ENCODE peak calls at places on chromosomes 16 and 17, in five cellular contexts. H is NCI-H2081; Z is stimulated activated CD8-positive, alpha-beta memory T cell treated with anti-CD3 and anti-CD28 coated beads, Interleukin-4, amount 100 ng/mL, for 24 hours; R is caudate nucleus; L is endodermal cell. M is an unnamed sample.

GRCh38 chr16:46711106-46711769 is 21.8 kb downstream of the ORC6 start:
- DNase-seq in H (no peak), Z (no peak), R (no peak), L (no peak), M (peak)

GRCh38 chr17:69560987-69561441 is 146.5 kb downstream of the MAP2K6 start:
- DNase-seq in H (no peak), Z (no peak), R (no peak), L (no peak), M (no peak)

GRCh38 chr16:27924411-27925118 is 138.9 kb downstream of the GSG1L start:
- DNase-seq in H (no peak), Z (no peak), R (no peak), L (peak), M (no peak)

GRCh38 chr17:29572691-29573557 is 4.4 kb downstream of the TP53I13 start:
- DNase-seq in H (no peak), Z (no peak), R (peak), L (peak), M (peak)

GRCh38 chr16:85213926-85214294 is 101.6 kb upstream of the CIBAR2 start:
- DNase-seq in H (no peak), Z (no peak), R (no peak), L (no peak), M (peak)

GRCh38 chr16:67537270-67537635 is 8.6 kb downstream of the RIPOR1 start:
- DNase-seq in H (no peak), Z (peak), R (no peak), L (peak), M (no peak)

GRCh38 chr17:50363217-50364060 is 9.5 kb downstream of the MRPL27 start:
- DNase-seq in H (peak), Z (no peak), R (peak), L (peak), M (peak)

GRCh38 chr16:23434380-23434779 is 18.6 kb downstream of the COG7 start:
- DNase-seq in H (peak), Z (no peak), R (no peak), L (peak), M (no peak)

GRCh38 chr17:50331085-50331791 is 14.7 kb upstream of the XYLT2 start:
- DNase-seq in H (no peak), Z (no peak), R (no peak), L (peak), M (no peak)

GRCh38 chr17:50576864-50577263 is 16.3 kb downstream of the CACNA1G start:
- DNase-seq in H (no peak), Z (no peak), R (no peak), L (no peak), M (no peak)

GRCh38 chr17:52653014-52653413 is 494.5 kb upstream of the CA10 start:
- DNase-seq in H (no peak), Z (no peak), R (no peak), L (no peak), M (no peak)

GRCh38 chr17:76546556-76547182 is 6.8 kb downstream of the PRCD start:
- DNase-seq in H (no peak), Z (no peak), R (no peak), L (no peak), M (no peak)

GRCh38 chr16:55012362-55012761 is 81.7 kb downstream of the IRX5 start:
- DNase-seq in H (no peak), Z (no peak), R (no peak), L (no peak), M (no peak)

GRCh38 chr17:9115446-9116265 is 94.3 kb downstream of the NTN1 start:
- DNase-seq in H (no peak), Z (peak), R (no peak), L (peak), M (no peak)

GRCh38 chr16:53099318-53100130 is 44.7 kb downstream of the CHD9 start:
- DNase-seq in H (peak), Z (peak), R (peak), L (peak), M (peak)

GRCh38 chr16:85296859-85297698 is 184.8 kb upstream of the CIBAR2 start:
- DNase-seq in H (peak), Z (peak), R (peak), L (peak), M (peak)

GRCh38 chr17:44187131-44187899 is 543 bp downstream of the TMUB2 start:
- DNase-seq in H (no peak), Z (no peak), R (no peak), L (no peak), M (no peak)

GRCh38 chr16:50245417-50246298 is 20.7 kb upstream of the ADCY7 start:
- DNase-seq in H (no peak), Z (peak), R (no peak), L (peak), M (no peak)

GRCh38 chr17:27572665-27573064 is 58.3 kb upstream of the LGALS9 start:
- DNase-seq in H (no peak), Z (peak), R (no peak), L (peak), M (no peak)

GRCh38 chr17:39246274-39246673 is 20.5 kb upstream of the STAC2 start:
- DNase-seq in H (no peak), Z (no peak), R (no peak), L (peak), M (no peak)

GRCh38 chr17:43175213-43176118 is 4.5 kb downstream of the NBR1 start:
- DNase-seq in H (no peak), Z (no peak), R (no peak), L (no peak), M (no peak)

GRCh38 chr17:57368637-57369336 is 112.5 kb downstream of the MSI2 start:
- DNase-seq in H (no peak), Z (no peak), R (no peak), L (no peak), M (no peak)

M was measured in posterior cingulate gyrus.